ENCODE peak calls at places on chromosome 18, in four cellular contexts. One of them, this sample, is unnamed.
A peak's percentile ranks its signal among the peaks of the same experiment; 100 is the strongest.

GRCh38 chr18:941331-941730 is 36.7 kb downstream of the ADCYAP1 start:
- DNase-seq in K562: no peak
- DNase-seq in GM12878: no peak
- DNase-seq in HepG2: no peak
- DNase-seq in this sample: no peak

GRCh38 chr18:42274488-42275137 is 319.6 kb downstream of the PIK3C3 start:
- DNase-seq in K562: no peak
- DNase-seq in GM12878: no peak
- DNase-seq in HepG2: peak; percentile 62
- DNase-seq in this sample: no peak

GRCh38 chr18:32455346-32455745 is 15.3 kb downstream of the GAREM1 start:
- DNase-seq in K562: no peak
- DNase-seq in GM12878: no peak
- DNase-seq in HepG2: no peak
- DNase-seq in this sample: no peak

GRCh38 chr18:58682429-58683069 is 11.3 kb downstream of the MALT1 start:
- DNase-seq in K562: no peak
- DNase-seq in GM12878: no peak
- DNase-seq in HepG2: peak; percentile 68
- DNase-seq in this sample: peak; percentile 13

GRCh38 chr18:25866331-25866730 is 224.1 kb downstream of the SS18 start:
- DNase-seq in K562: no peak
- DNase-seq in GM12878: no peak
- DNase-seq in HepG2: no peak
- DNase-seq in this sample: no peak

GRCh38 chr18:63405986-63406385 is 16.3 kb downstream of the VPS4B start:
- DNase-seq in K562: no peak
- DNase-seq in GM12878: no peak
- DNase-seq in HepG2: no peak
- DNase-seq in this sample: no peak

GRCh38 chr18:35605686-35606417 is 24.3 kb downstream of the GALNT1 start:
- DNase-seq in K562: no peak
- DNase-seq in GM12878: no peak
- DNase-seq in HepG2: no peak
- DNase-seq in this sample: no peak

GRCh38 chr18:36579311-36579710 is 249.5 kb downstream of the TPGS2 start:
- DNase-seq in K562: no peak
- DNase-seq in GM12878: no peak
- DNase-seq in HepG2: no peak
- DNase-seq in this sample: no peak

GRCh38 chr18:13989209-13989608 is 73.9 kb upstream of the MC2R start:
- DNase-seq in K562: no peak
- DNase-seq in GM12878: no peak
- DNase-seq in HepG2: no peak
- DNase-seq in this sample: no peak

GRCh38 chr18:42168487-42168886 is 213.5 kb downstream of the PIK3C3 start:
- DNase-seq in K562: no peak
- DNase-seq in GM12878: no peak
- DNase-seq in HepG2: peak; percentile 86
- DNase-seq in this sample: no peak

DNA sequence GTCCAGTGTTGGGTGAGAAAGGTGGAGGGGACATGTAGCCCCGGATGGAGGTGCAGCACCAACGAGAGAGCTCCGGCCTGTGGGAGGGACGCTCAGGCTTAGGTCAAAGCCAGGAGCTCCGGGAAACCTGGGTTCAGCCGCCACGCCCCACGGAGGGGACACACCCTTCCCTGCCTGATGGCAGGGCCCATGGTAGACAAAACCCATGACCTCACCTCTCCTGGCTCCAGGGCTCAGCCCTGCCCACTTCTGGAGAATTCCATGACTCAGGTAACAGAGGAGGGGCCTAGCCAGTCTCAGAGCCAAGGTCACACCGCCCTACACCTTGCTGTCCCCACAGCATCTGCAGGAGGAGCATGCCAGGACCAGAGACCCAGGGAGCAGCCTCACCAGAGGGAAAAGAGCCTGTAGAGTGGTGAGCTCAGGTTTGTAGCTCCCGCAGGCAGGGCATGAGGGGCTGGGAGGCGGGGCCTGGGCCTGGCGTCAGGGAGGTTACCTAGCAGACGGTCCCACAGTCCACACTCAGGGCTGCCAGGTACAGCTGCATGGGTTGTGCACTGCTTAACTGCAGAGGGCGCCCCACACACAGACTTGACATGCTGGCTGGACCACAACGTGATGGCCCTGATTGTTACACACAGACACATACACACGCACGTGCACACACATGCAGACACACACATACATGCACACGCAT is 70.8 kb upstream of the SMAD7 start:
- DNase-seq in K562: peak; percentile 38
- DNase-seq in GM12878: peak; percentile 15
- DNase-seq in HepG2: peak; percentile 82
- DNase-seq in this sample: peak; percentile 49
- TF ChIP-seq SP1 in K562: no peak
- TF ChIP-seq SP1 in GM12878: no peak
- TF ChIP-seq SP1 in HepG2: no peak
- TF ChIP-seq SP1 in this sample: no peak

DNA sequence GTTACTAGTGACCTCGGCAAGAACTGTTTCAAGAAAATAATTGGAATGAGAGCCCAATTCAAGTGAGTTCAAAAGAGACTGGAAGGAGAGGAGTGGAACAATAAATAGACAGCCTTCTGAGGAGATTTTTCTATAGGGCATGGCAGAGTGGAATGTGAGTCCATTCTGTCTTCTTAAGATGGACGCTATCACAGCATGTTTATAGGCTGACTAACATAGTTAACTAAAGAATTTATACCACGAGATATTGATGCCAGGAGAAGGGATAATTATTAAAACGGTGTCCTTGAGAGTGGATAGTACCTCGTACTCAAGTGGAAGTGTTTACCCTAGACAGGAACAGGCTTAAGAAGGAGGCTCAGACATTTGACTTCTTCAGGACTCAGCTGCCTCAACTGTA is 143.5 kb upstream of the RBBP8 start:
- DNase-seq in K562: no peak
- DNase-seq in GM12878: no peak
- DNase-seq in HepG2: no peak
- DNase-seq in this sample: no peak
- TF ChIP-seq TARDBP in K562: no peak
- TF ChIP-seq TARDBP in GM12878: no peak
- TF ChIP-seq TARDBP in HepG2: no peak
- TF ChIP-seq TARDBP in this sample: no peak

GRCh38 chr18:6013101-6013790 is 117.9 kb upstream of the TMEM200C start:
- DNase-seq in K562: no peak
- DNase-seq in GM12878: no peak
- DNase-seq in HepG2: no peak
- DNase-seq in this sample: no peak

GRCh38 chr18:6004683-6005082 is 109.4 kb upstream of the TMEM200C start:
- DNase-seq in K562: no peak
- DNase-seq in GM12878: peak; percentile 83
- DNase-seq in HepG2: no peak
- DNase-seq in this sample: no peak

GRCh38 chr18:6009751-6010150 is 114.4 kb upstream of the TMEM200C start:
- DNase-seq in K562: no peak
- DNase-seq in GM12878: no peak
- DNase-seq in HepG2: no peak
- DNase-seq in this sample: no peak

GRCh38 chr18:6015364-6015763 is 120.0 kb upstream of the TMEM200C start:
- DNase-seq in K562: no peak
- DNase-seq in GM12878: no peak
- DNase-seq in HepG2: peak; percentile 22
- DNase-seq in this sample: no peak

GRCh38 chr18:6010284-6010683 is 115.0 kb upstream of the TMEM200C start:
- DNase-seq in K562: no peak
- DNase-seq in GM12878: no peak
- DNase-seq in HepG2: no peak
- DNase-seq in this sample: no peak
- TF ChIP-seq SP1 in K562: no peak
- TF ChIP-seq SP1 in GM12878: no peak
- TF ChIP-seq SP1 in HepG2: no peak
- TF ChIP-seq SP1 in this sample: no peak

DNA sequence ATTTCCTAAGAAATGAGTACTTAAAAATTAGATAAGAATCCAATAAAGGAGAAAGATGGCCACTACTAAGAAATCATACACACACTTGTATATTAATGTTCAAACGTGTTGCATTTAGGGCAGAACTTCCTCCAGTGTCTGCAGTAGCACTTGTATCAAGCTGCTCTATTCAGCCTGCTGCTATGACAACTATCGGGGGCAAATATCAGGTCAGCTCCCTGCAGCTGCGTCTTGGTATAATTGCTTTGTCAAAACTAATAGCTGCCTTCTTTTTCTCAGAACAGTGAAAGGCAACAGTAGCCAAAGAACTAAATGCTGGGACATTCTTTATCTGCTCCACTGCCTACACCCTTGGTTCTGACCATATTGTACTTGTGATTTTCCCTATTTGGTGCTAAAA is 300.7 kb downstream of the NOL4 start:
- DNase-seq in K562: no peak
- DNase-seq in GM12878: no peak
- DNase-seq in HepG2: no peak
- DNase-seq in this sample: no peak
- TF ChIP-seq TARDBP in K562: no peak
- TF ChIP-seq TARDBP in GM12878: no peak
- TF ChIP-seq TARDBP in HepG2: no peak
- TF ChIP-seq TARDBP in this sample: no peak

GRCh38 chr18:38751211-38751610 is 1185.6 kb upstream of the CELF4 start:
- DNase-seq in K562: no peak
- DNase-seq in GM12878: no peak
- DNase-seq in HepG2: no peak
- DNase-seq in this sample: no peak

GRCh38 chr18:38750786-38751185 is 1185.2 kb upstream of the CELF4 start:
- DNase-seq in K562: no peak
- DNase-seq in GM12878: no peak
- DNase-seq in HepG2: no peak
- DNase-seq in this sample: no peak

GRCh38 chr18:38747153-38747552 is 1181.6 kb upstream of the CELF4 start:
- DNase-seq in K562: no peak
- DNase-seq in GM12878: no peak
- DNase-seq in HepG2: no peak
- DNase-seq in this sample: no peak

GRCh38 chr18:38751897-38752296 is 1186.3 kb upstream of the CELF4 start:
- DNase-seq in K562: no peak
- DNase-seq in GM12878: no peak
- DNase-seq in HepG2: no peak
- DNase-seq in this sample: no peak

DNA sequence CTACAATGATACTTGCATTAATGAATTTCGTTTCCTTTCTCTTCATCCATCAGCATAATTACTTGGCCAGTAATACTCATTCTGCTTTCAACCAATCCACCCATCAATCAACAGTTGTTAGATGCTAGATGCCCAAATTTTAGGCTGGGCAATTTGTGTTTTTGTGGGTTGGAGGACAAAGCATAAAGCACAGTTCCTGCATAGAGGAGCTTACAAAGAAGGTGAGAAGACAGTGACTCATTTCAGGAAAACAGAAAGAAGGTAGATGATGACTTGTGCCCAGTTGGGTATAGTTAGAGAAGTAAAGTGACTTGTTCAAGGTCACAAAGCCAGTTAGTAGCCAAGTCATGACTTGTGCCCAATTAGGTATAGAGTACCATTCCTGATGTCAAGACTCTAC is 1186.8 kb upstream of the CELF4 start:
- DNase-seq in K562: no peak
- DNase-seq in GM12878: no peak
- DNase-seq in HepG2: no peak
- DNase-seq in this sample: no peak
- TF ChIP-seq SP1 in K562: no peak
- TF ChIP-seq SP1 in GM12878: no peak
- TF ChIP-seq SP1 in HepG2: no peak
- TF ChIP-seq SP1 in this sample: no peak

GRCh38 chr18:45167631-45168225 is 447.5 kb upstream of the SLC14A2 start:
- DNase-seq in K562: no peak
- DNase-seq in GM12878: no peak
- DNase-seq in HepG2: no peak
- DNase-seq in this sample: no peak

GRCh38 chr18:45167109-45167551 is 448.1 kb upstream of the SLC14A2 start:
- DNase-seq in K562: no peak
- DNase-seq in GM12878: no peak
- DNase-seq in HepG2: no peak
- DNase-seq in this sample: no peak

GRCh38 chr18:45165871-45166270 is 449.4 kb upstream of the SLC14A2 start:
- DNase-seq in K562: no peak
- DNase-seq in GM12878: no peak
- DNase-seq in HepG2: no peak
- DNase-seq in this sample: no peak

GRCh38 chr18:45164551-45164950 is 450.7 kb upstream of the SLC14A2 start:
- DNase-seq in K562: no peak
- DNase-seq in GM12878: no peak
- DNase-seq in HepG2: no peak
- DNase-seq in this sample: no peak

DNA sequence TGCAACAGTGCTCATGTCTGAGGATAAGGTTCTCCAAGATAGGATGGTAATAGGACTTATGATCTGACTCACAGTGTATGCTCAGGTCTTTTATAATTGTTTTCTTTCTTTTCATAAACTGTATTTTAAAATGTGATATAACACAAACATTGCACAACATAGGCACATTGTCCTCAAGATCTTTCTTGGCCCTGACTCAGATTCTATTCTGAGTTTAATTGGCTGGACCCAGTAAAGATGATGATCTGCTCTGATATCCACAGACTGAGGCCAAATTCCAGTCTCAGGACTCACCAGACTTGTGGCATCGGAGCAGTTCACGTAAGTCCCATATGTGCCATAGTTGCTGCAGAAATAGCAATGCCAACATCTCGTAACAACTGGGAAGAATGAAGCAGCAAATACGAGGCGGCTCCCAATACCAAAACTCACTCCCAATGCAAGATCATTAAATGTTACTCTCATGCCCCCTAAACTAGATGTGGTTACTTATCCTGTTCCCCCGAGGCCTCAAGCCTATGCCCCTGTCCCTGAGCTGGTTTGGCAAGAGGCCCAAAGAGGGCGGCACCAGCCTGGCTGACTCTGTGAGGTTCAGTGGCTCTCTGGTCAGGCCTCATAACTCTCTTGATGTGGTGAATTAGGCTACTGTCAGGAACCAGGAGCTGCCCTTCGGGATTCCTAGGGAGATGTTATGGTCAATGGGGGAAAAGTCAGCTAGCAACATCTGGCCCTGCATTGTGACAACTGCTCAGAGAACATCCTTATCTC is 448.8 kb upstream of the SLC14A2 start:
- DNase-seq in K562: no peak
- DNase-seq in GM12878: no peak
- DNase-seq in HepG2: no peak
- DNase-seq in this sample: no peak
- TF ChIP-seq TARDBP in K562: no peak
- TF ChIP-seq TARDBP in GM12878: no peak
- TF ChIP-seq TARDBP in HepG2: no peak
- TF ChIP-seq TARDBP in this sample: no peak

This sample was measured in HEK293T.